ENCODE peak calls at places on chromosomes 7 and 10, in four cellular contexts. E is PC-3, Y is GM23248, B is HCT116. A is an unnamed sample.
A peak's percentile ranks its signal among the peaks of the same experiment; 100 is the strongest.

GRCh38 chr7:129779602-129780256 is 168.2 kb downstream of the NRF1 start:
- DNase-seq in E (peak; percentile 46), Y (peak; percentile 52), B (peak; percentile 61), A (peak; percentile 94)

GRCh38 chr7:4769753-4770152 is 5.7 kb upstream of the AP5Z1 start:
- DNase-seq in E (no peak), Y (no peak), B (no peak), A (no peak)

GRCh38 chr7:4951304-4951703 is 7.7 kb downstream of the MMD2 start:
- DNase-seq in E (no peak), Y (no peak), B (no peak), A (no peak)

GRCh38 chr10:80609331-80609730 is 71.6 kb downstream of the SH2D4B start:
- DNase-seq in E (no peak), Y (no peak), B (no peak), A (no peak)

GRCh38 chr7:91876391-91877133 is 3.9 kb downstream of the MTERF1 start:
- DNase-seq in E (peak; percentile 24), Y (peak; percentile 43), B (no peak), A (no peak)

GRCh38 chr10:1119501-1119900 is 63.3 kb downstream of the WDR37 start:
- DNase-seq in E (no peak), Y (no peak), B (no peak), A (no peak)

GRCh38 chr7:104922187-104923009 is 91.6 kb upstream of the KMT2E start:
- DNase-seq in E (no peak), Y (peak; percentile 26), B (no peak), A (no peak)

GRCh38 chr10:74766501-74766900 is 59.9 kb upstream of the KAT6B start:
- DNase-seq in E (peak; percentile 71), Y (peak; percentile 24), B (no peak), A (no peak)

GRCh38 chr10:122362621-122363020 is 11.9 kb upstream of the PLEKHA1 start:
- DNase-seq in E (peak; percentile 38), Y (peak; percentile 59), B (no peak), A (no peak)

GRCh38 chr10:96243296-96243695 is 28.1 kb downstream of the BLNK start:
- DNase-seq in E (no peak), Y (no peak), B (no peak), A (no peak)

GRCh38 chr10:71392791-71393781 is 3.6 kb upstream of the CDH23 start:
- DNase-seq in E (no peak), Y (no peak), B (no peak), A (no peak)

GRCh38 chr10:122323941-122324675 is 50.4 kb upstream of the PLEKHA1 start:
- DNase-seq in E (peak; percentile 50), Y (peak; percentile 88), B (no peak), A (no peak)

GRCh38 chr10:69351589-69351988 is 65.1 kb downstream of the TACR2 start:
- DNase-seq in E (no peak), Y (no peak), B (no peak), A (no peak)

GRCh38 chr7:28110427-28111012 is 70.1 kb downstream of the JAZF1 start:
- DNase-seq in E (no peak), Y (no peak), B (no peak), A (no peak)

GRCh38 chr10:6141296-6142151 is 52.7 kb downstream of the RBM17 start:
- DNase-seq in E (peak; percentile 54), Y (peak; percentile 93), B (no peak), A (no peak)

GRCh38 chr10:68327889-68328786 is 3.7 kb upstream of the HNRNPH3 start:
- DNase-seq in E (no peak), Y (peak; percentile 90), B (peak; percentile 16), A (peak; percentile 67)

GRCh38 chr10:110209926-110210662 is 2.7 kb downstream of the MXI1 start:
- DNase-seq in E (peak; percentile 30), Y (peak; percentile 82), B (no peak), A (peak; percentile 62)

GRCh38 chr10:111885919-111886318 is 297.6 kb downstream of the GPAM start:
- DNase-seq in E (no peak), Y (no peak), B (no peak), A (no peak)

GRCh38 chr10:100653957-100654834 is 91.2 kb upstream of the PAX2 start:
- DNase-seq in E (no peak), Y (peak; percentile 44), B (no peak), A (peak; percentile 78)

GRCh38 chr7:12570529-12571461 is at the start of gene SCIN:
- DNase-seq in E (peak; percentile 47), Y (peak; percentile 71), B (no peak), A (peak; percentile 65)

GRCh38 chr7:34322841-34323240 is 335.2 kb upstream of the NPSR1 start:
- DNase-seq in E (no peak), Y (peak; percentile 19), B (no peak), A (no peak)

GRCh38 chr10:125984346-125984745 is 88.0 kb downstream of the FANK1 start:
- DNase-seq in E (no peak), Y (no peak), B (no peak), A (no peak)

GRCh38 chr10:113027574-113028392 is 77.7 kb downstream of the TCF7L2 start:
- DNase-seq in E (no peak), Y (peak; percentile 37), B (no peak), A (peak; percentile 35)

GRCh38 chr7:106772655-106773108 is 92.4 kb upstream of the PIK3CG start:
- DNase-seq in E (peak; percentile 77), Y (peak; percentile 86), B (peak; percentile 55), A (no peak)

GRCh38 chr10:11742009-11742778 is at the start of gene ECHDC3:
- DNase-seq in E (no peak), Y (peak; percentile 49), B (no peak), A (peak; percentile 85)

GRCh38 chr10:11097686-11098085 is 80.0 kb downstream of the CELF2 start:
- DNase-seq in E (no peak), Y (no peak), B (no peak), A (no peak)

GRCh38 chr10:78909268-78909667 is 159.5 kb upstream of the ZMIZ1 start:
- DNase-seq in E (no peak), Y (no peak), B (no peak), A (no peak)

GRCh38 chr7:108012499-108013430 is 9.8 kb upstream of the LAMB1 start:
- DNase-seq in E (peak; percentile 77), Y (peak; percentile 50), B (no peak), A (no peak)

GRCh38 chr10:49398000-49398861 is 2.3 kb upstream of the DRGX start:
- DNase-seq in E (peak; percentile 48), Y (peak; percentile 64), B (no peak), A (peak; percentile 78)

DNA sequence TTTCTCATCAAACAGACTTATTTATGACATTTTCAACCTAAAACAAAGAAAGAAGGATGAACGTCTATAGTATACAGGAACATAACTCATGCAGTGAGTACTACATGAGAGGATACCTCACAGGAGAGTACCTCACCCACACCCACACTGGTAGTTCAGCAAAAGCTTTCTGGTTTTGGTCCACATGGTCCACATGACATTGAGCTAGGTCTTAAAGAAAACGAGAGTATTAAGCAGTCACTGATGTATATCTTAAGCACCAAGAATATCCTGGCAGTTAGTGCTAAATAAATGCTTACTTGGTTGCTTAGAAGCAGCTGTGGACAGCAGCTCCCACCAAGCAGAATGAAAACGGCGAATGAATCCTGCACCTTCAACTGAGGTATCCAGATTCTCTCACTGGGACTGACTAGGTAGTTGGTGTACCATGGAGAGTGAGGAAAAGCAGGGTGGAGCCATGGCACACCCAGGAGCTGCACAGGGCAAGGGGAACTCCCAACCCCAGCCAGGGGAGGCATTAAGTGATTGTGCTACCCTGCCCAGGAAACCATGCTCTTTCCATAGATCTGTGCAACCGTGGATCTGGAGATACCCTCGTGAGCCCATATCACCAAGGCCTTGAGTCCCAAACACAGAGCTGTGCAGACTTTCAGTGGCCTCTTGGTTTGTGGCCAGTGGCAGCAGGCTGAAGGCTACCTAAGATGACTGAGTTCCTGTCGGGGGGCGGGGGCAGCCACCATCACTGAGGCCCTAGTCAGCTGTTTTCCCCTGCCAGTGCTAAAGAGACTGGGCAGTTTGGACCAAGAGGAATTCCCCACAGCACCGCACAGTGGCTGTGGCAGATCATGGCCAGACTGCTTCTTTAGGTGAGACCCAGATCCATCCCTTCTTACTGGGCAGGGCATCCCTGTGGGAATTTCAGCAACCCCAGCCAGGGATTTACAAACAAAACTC is 143.4 kb downstream of the SGMS1 start:
- DNase-seq in E (no peak), Y (no peak), B (no peak), A (no peak)
- TF ChIP-seq EZH2phosphoT487 in E (no peak), Y (no peak), B (no peak), A (no peak)

GRCh38 chr10:47369251-47369894 is 14.7 kb downstream of the ZNF488 start:
- DNase-seq in E (no peak), Y (no peak), B (no peak), A (no peak)

GRCh38 chr10:47370878-47371277 is 13.2 kb downstream of the ZNF488 start:
- DNase-seq in E (no peak), Y (no peak), B (no peak), A (no peak)

GRCh38 chr10:47370015-47370767 is 13.9 kb downstream of the ZNF488 start:
- DNase-seq in E (no peak), Y (no peak), B (no peak), A (no peak)

GRCh38 chr10:47372726-47373125 is 11.4 kb downstream of the ZNF488 start:
- DNase-seq in E (no peak), Y (no peak), B (no peak), A (no peak)

DNA sequence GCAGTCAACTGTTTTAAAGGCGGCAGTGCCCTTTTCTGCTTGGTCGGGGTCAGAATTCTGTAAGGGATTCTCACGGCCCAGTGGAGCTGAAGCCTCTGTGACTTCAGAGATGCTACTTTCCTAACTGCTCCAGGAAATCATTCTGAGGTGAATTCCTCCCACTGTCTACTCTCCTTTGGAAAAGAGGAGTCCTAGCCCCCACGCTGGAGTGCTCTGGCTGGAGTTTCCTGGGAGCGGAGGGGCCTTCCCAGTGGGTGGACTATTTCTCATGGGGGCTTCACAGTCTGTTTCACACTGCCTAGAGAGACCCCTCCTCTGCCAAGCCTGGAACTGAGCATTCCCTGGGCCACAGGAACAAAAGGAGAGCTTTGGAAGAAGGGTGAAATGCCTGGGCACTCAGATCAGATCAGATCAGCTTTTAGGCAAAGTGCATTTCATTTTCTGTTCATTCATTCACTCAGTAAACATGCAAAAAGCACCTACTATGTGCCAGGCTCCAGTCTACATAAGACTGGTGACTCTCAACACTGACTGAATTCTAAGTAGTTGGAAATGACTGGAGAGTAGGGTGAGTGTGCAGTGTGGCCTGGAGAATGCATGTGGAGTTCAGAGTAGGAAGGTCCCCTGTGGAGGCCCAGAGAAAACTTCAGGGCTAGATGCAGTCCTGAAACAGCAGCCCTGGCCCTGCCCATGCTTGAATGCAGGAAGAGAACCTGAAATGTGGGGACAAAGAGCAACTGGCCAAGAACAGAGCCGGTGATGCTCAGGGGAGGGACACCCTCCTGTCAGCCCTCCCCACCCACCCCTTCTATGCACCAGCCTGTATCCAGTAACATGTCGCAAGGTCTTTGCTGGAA is 12.2 kb downstream of the ZNF488 start:
- DNase-seq in E (no peak), Y (no peak), B (no peak), A (no peak)
- TF ChIP-seq EZH2phosphoT487 in E (no peak), Y (no peak), B (no peak), A (no peak)

GRCh38 chr7:132575336-132575986 is 809 bp downstream of the PLXNA4 start:
- DNase-seq in E (peak; percentile 53), Y (peak; percentile 73), B (no peak), A (peak; percentile 68)
- TF ChIP-seq EZH2phosphoT487 in E (no peak), Y (no peak), B (no peak), A (peak; percentile 34)

GRCh38 chr10:37681617-37681999 is 175.8 kb downstream of the ZNF248 start:
- DNase-seq in E (no peak), Y (no peak), B (no peak), A (no peak)

GRCh38 chr10:37685741-37686683 is 171.4 kb downstream of the ZNF248 start:
- DNase-seq in E (no peak), Y (no peak), B (no peak), A (no peak)

GRCh38 chr10:37682617-37683016 is 174.8 kb downstream of the ZNF248 start:
- DNase-seq in E (no peak), Y (no peak), B (no peak), A (no peak)

GRCh38 chr10:37684765-37685164 is 172.6 kb downstream of the ZNF248 start:
- DNase-seq in E (no peak), Y (no peak), B (no peak), A (no peak)

GRCh38 chr10:37687581-37687980 is 169.8 kb downstream of the ZNF248 start:
- DNase-seq in E (no peak), Y (no peak), B (no peak), A (no peak)
- TF ChIP-seq EZH2phosphoT487 in E (no peak), Y (no peak), B (no peak), A (no peak)

A was measured in GM23338.